ENCODE peak calls at places on chromosomes 16 and 17, in nine cellular contexts. B is coronary artery; J is NCI-H2081; S is NCI-H1930; A is CD4-positive, alpha-beta memory T cell; V is HEK293T; K is cardiac muscle cell; I is naive B cell; L is stimulated activated CD4-positive, alpha-beta T cell treated with anti-CD3 and anti-CD28 coated beads, Interleukin-2, amount 100 ng/mL, for 24 hours. Q is an unnamed sample.

GRCh38 chr17:79707931-79708891 is 22.5 kb upstream of the ENPP7 start:
- DNase-seq in B (no peak), J (peak), S (peak), A (no peak), V (peak), K (peak), I (peak), L (peak), Q (peak)

GRCh38 chr17:80264048-80264792 is 3.6 kb downstream of the RNF213 start:
- DNase-seq in B (no peak), J (no peak), S (no peak), A (peak), V (no peak), K (no peak), I (peak), L (peak), Q (peak)

GRCh38 chr17:17361543-17362511 is 58.7 kb downstream of the NT5M start:
- DNase-seq in B (peak), J (no peak), S (no peak), A (no peak), V (no peak), K (peak), I (no peak), L (no peak), Q (no peak)

GRCh38 chr17:14701901-14702300 is 401.0 kb downstream of the HS3ST3B1 start:
- DNase-seq in B (no peak), J (no peak), S (no peak), A (no peak), V (no peak), K (no peak), I (no peak), L (no peak), Q (no peak)

GRCh38 chr17:6361733-6362132 is 73.2 kb downstream of the AIPL1 start:
- DNase-seq in B (no peak), J (no peak), S (no peak), A (no peak), V (peak), K (no peak), I (no peak), L (no peak), Q (no peak)

GRCh38 chr16:391885-392335 is 5.1 kb upstream of the NME4 start:
- DNase-seq in B (peak), J (peak), S (no peak), A (peak), V (peak), K (peak), I (peak), L (peak), Q (peak)

GRCh38 chr17:65750678-65751077 is 189.2 kb upstream of the AXIN2 start:
- DNase-seq in B (no peak), J (peak), S (no peak), A (peak), V (no peak), K (peak), I (no peak), L (peak), Q (peak)

GRCh38 chr17:61555127-61555531 is 35.9 kb downstream of the NACA2 start:
- DNase-seq in B (no peak), J (no peak), S (no peak), A (no peak), V (no peak), K (no peak), I (no peak), L (no peak), Q (no peak)

GRCh38 chr17:63542218-63542545 is 8.1 kb upstream of the DCAF7 start:
- DNase-seq in B (no peak), J (no peak), S (no peak), A (no peak), V (no peak), K (no peak), I (no peak), L (no peak), Q (no peak)

GRCh38 chr17:80836971-80837481 is 154.6 kb upstream of the CHMP6 start:
- DNase-seq in B (no peak), J (peak), S (no peak), A (peak), V (no peak), K (no peak), I (no peak), L (no peak), Q (no peak)

GRCh38 chr16:48499822-48500440 is 110.0 kb downstream of the N4BP1 start:
- DNase-seq in B (no peak), J (peak), S (no peak), A (no peak), V (no peak), K (peak), I (no peak), L (no peak), Q (no peak)

GRCh38 chr16:12433691-12434390 is 369.8 kb downstream of the CPPED1 start:
- DNase-seq in B (no peak), J (no peak), S (no peak), A (no peak), V (no peak), K (no peak), I (no peak), L (no peak), Q (no peak)

GRCh38 chr17:53278466-53278865 is 544.3 kb upstream of the KIF2B start:
- DNase-seq in B (no peak), J (no peak), S (no peak), A (no peak), V (no peak), K (no peak), I (no peak), L (no peak), Q (no peak)

GRCh38 chr17:31581022-31581483 is 189.6 kb downstream of the RAB11FIP4 start:
- DNase-seq in B (peak), J (peak), S (no peak), A (no peak), V (no peak), K (peak), I (no peak), L (no peak), Q (no peak)

GRCh38 chr16:6615661-6616060 is 717.0 kb upstream of the RBFOX1 start:
- DNase-seq in B (no peak), J (peak), S (no peak), A (no peak), V (no peak), K (no peak), I (no peak), L (no peak), Q (no peak)

GRCh38 chr16:6573577-6573976 is 759.1 kb upstream of the RBFOX1 start:
- DNase-seq in B (no peak), J (peak), S (peak), A (peak), V (peak), K (no peak), I (no peak), L (no peak), Q (no peak)

GRCh38 chr17:48749621-48750553 is 21.3 kb upstream of the HOXB13 start:
- DNase-seq in B (no peak), J (no peak), S (no peak), A (no peak), V (no peak), K (no peak), I (no peak), L (no peak), Q (no peak)

GRCh38 chr17:39209317-39210092 is 9.4 kb downstream of the RPL19 start:
- DNase-seq in B (no peak), J (no peak), S (no peak), A (peak), V (no peak), K (peak), I (peak), L (peak), Q (peak)

GRCh38 chr17:50177983-50178834 is 12.4 kb downstream of the SGCA start:
- DNase-seq in B (peak), J (no peak), S (peak), A (peak), V (peak), K (peak), I (peak), L (peak), Q (peak)

GRCh38 chr16:48158296-48158695 is 2.5 kb upstream of the ABCC12 start:
- DNase-seq in B (no peak), J (no peak), S (no peak), A (no peak), V (no peak), K (peak), I (no peak), L (peak), Q (no peak)

GRCh38 chr16:1826691-1827573 is at the start of the genes FAHD1 and HAGH:
- DNase-seq in B (peak), J (peak), S (peak), A (peak), V (peak), K (peak), I (peak), L (peak), Q (peak)

GRCh38 chr16:31108035-31108793 is at the start of gene BCKDK:
- DNase-seq in B (no peak), J (peak), S (peak), A (peak), V (peak), K (peak), I (peak), L (peak), Q (peak)

GRCh38 chr16:14300631-14301149 is 229.6 kb downstream of the MRTFB start:
- DNase-seq in B (peak), J (peak), S (peak), A (no peak), V (peak), K (peak), I (peak), L (peak), Q (no peak)

GRCh38 chr17:33163827-33164555 is 129.1 kb downstream of the ASIC2 start:
- DNase-seq in B (no peak), J (no peak), S (no peak), A (no peak), V (no peak), K (no peak), I (no peak), L (no peak), Q (no peak)

Q was measured in central memory CD4-positive, alpha-beta T cell.